ENCODE peak calls at places on chromosome 1, in six cellular contexts. M is GM23248, G is fibroblast of lung, D is K562, X is IMR-90, N is H1. W is an unnamed sample.

GRCh38 chr1:114828251-114828650 is 26.4 kb upstream of the SYCP1 start:
- DNase-seq in M (peak), G (peak), D (no peak), X (peak), N (no peak), W (peak)

GRCh38 chr1:23029337-23029736 is 10.1 kb downstream of the KDM1A start:
- DNase-seq in M (peak), G (no peak), D (no peak), X (no peak), N (no peak), W (no peak)

GRCh38 chr1:75174031-75174760 is 40.0 kb downstream of the LHX8 start:
- DNase-seq in M (peak), G (no peak), D (no peak), X (no peak), N (no peak), W (no peak)

GRCh38 chr1:89552481-89553194 is 28.0 kb downstream of the LRRC8B start:
- DNase-seq in M (peak), G (no peak), D (no peak), X (no peak), N (no peak), W (no peak)

GRCh38 chr1:8299963-8300362 is 18.0 kb upstream of the SLC45A1 start:
- DNase-seq in M (no peak), G (no peak), D (no peak), X (no peak), N (no peak), W (no peak)

GRCh38 chr1:3595949-3596348 is 15.4 kb downstream of the MEGF6 start:
- DNase-seq in M (no peak), G (no peak), D (no peak), X (no peak), N (no peak), W (no peak)

GRCh38 chr1:5965586-5966131 is 26.6 kb downstream of the NPHP4 start:
- DNase-seq in M (no peak), G (no peak), D (no peak), X (no peak), N (no peak), W (no peak)

GRCh38 chr1:117959364-117959763 is 29.8 kb downstream of the WDR3 start:
- DNase-seq in M (no peak), G (peak), D (no peak), X (peak), N (no peak), W (peak)

GRCh38 chr1:40575336-40575735 is 43.9 kb downstream of the ZNF684 start:
- DNase-seq in M (no peak), G (no peak), D (no peak), X (peak), N (no peak), W (no peak)

DNA sequence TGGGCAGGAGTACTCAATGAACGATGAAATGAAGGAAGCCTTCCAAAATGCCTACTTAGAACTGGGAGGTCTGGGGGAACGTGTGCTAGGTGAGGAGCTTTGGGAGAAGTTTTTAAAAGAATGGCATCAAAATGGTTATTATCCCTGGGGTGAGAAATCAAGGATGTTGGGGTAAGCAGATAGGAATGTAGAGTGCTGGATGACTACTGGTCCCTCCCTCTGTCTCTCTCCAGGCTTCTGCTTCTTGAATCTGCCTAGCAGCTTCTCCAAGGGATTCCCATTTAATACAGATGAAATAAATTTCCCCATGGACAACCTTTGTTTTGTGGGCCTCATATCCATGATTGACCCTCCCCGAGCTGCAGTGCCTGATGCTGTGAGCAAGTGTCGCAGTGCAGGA is 19.0 kb upstream of the CASQ1 start:
- DNase-seq in M (peak), G (peak), D (no peak), X (peak), N (no peak), W (peak)
- H3K4me2 ChIP-seq in M (peak), G (no peak), D (no peak), X (no peak), N (peak), W (peak)

GRCh38 chr1:100960098-100960497 is 64.2 kb downstream of the SLC30A7 start:
- DNase-seq in M (no peak), G (no peak), D (no peak), X (no peak), N (no peak), W (no peak)
- H3K4me2 ChIP-seq in M (no peak), G (no peak), D (no peak), X (no peak), N (no peak), W (no peak)

DNA sequence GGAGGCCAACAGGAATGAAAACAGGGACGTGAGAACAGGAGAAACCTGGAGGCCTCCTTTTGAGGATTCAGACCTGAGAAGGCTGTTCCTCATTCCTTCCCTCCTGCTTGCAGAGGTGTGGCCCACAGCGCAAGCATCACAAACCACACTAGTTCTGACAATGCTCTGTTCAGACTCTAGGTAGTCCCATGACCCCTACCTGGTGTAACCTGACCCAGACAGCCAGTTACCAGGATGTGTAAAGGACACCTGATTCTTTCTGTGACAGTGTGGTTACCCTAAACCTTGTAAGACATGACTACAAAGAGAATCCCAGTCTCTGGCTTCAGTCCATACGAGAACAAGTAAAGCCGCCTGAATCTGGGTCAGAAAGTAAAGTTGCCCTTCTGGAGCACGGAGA is 3.2 kb downstream of the MECR start:
- DNase-seq in M (no peak), G (no peak), D (no peak), X (no peak), N (no peak), W (no peak)
- H3K4me2 ChIP-seq in M (no peak), G (no peak), D (no peak), X (no peak), N (peak), W (no peak)

GRCh38 chr1:116571215-116571919 is 541 bp upstream of the CD58 start:
- DNase-seq in M (peak), G (no peak), D (peak), X (no peak), N (no peak), W (no peak)

GRCh38 chr1:116570358-116571214 is at the start of gene CD58:
- DNase-seq in M (peak), G (peak), D (peak), X (peak), N (peak), W (peak)

GRCh38 chr1:116569776-116570357 is 959 bp downstream of the CD58 start:
- DNase-seq in M (peak), G (peak), D (peak), X (no peak), N (no peak), W (peak)

GRCh38 chr1:116567790-116568667 is 2.8 kb downstream of the CD58 start:
- DNase-seq in M (no peak), G (no peak), D (no peak), X (no peak), N (no peak), W (no peak)

GRCh38 chr1:116568925-116569490 is 1.8 kb downstream of the CD58 start:
- DNase-seq in M (peak), G (no peak), D (no peak), X (no peak), N (no peak), W (no peak)
- H3K4me2 ChIP-seq in M (no peak), G (no peak), D (peak), X (no peak), N (no peak), W (no peak)

DNA sequence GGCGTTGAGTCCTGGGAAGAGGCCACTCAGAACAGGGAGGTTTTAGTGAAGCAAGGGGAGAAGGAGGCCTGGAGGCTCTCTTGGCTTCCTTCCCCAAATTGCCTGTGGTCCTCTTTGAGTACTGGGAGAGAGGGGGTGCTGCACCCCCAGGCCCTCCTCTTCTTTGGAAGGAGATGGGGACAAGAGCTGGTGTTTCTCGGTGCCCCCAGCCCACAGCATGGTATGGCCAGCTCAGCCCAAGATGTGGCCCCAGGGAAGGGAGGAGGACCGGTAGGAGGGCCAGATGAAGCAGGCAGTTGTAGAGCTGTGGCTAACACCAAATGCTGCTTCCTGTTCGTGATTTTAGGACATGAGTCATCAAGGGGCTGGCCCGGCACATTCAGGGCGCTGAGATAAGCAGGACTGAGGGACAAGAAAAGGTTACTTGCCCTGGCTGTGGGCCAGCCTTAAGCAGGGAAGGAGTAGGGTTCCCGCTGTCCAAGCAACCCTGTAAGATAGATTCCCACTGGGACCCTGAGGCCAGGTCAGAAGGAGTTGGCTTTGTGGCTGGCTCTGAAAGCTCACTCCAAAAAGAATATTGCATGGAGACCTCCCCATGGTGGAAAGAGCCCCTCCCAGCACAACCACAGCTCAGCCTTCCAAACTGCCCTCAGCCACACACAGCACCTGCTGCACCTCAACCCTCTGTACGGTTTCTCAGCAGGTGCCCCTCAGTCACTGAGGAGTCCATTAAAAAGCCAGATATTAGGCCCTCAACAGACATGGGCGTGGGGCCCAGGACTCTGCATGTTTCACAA is 4.9 kb upstream of the TNFRSF1B start:
- DNase-seq in M (peak), G (peak), D (peak), X (peak), N (no peak), W (peak)
- H3K4me2 ChIP-seq in M (no peak), G (peak), D (peak), X (no peak), N (no peak), W (peak)

GRCh38 chr1:221001167-221001566 is 121.9 kb downstream of the HLX start:
- DNase-seq in M (no peak), G (no peak), D (no peak), X (no peak), N (no peak), W (no peak)
- H3K4me2 ChIP-seq in M (no peak), G (no peak), D (no peak), X (no peak), N (no peak), W (no peak)

GRCh38 chr1:245092638-245092976 is 62.2 kb upstream of the KIF26B start:
- DNase-seq in M (no peak), G (no peak), D (no peak), X (no peak), N (no peak), W (no peak)

GRCh38 chr1:245091818-245092637 is 62.8 kb upstream of the KIF26B start:
- DNase-seq in M (peak), G (peak), D (peak), X (peak), N (peak), W (peak)

GRCh38 chr1:245087723-245088122 is 67.1 kb upstream of the KIF26B start:
- DNase-seq in M (no peak), G (no peak), D (no peak), X (no peak), N (no peak), W (no peak)

GRCh38 chr1:245091171-245091621 is 63.6 kb upstream of the KIF26B start:
- DNase-seq in M (peak), G (peak), D (no peak), X (peak), N (no peak), W (peak)

GRCh38 chr1:245090491-245091090 is 64.2 kb upstream of the KIF26B start:
- DNase-seq in M (no peak), G (peak), D (no peak), X (no peak), N (no peak), W (peak)
- H3K4me2 ChIP-seq in M (no peak), G (no peak), D (no peak), X (no peak), N (no peak), W (peak)

DNA sequence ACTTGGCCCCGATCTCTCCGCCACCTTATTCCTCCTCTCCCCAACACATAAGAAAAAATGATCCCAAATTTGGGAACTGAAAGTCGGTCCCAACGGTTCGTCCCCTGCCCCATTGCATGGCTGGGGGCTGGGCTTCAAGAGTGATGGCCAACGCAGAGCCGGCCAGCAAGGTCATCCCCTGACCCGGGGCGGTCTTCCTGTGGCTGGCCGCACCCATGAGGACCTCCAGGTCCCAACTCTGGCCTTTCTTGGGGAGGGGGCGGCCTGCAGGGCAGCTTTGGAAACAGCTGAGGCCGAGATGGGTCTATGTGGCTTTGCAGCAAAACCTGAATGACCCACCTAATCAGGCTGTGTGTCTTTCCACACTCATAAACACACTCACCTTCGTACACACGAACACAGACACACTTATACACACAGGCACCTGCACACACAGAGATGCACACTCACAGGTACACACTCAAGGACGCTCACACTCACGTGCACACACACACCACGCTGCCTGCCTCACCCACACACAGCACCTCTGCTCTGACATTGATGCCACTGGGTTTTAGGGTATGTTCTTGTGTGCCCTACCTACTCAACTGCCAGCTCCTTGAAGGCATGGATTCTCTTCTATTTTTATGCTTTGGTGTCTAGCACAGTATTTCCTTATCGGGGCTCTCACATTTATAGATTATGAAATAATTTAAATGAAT is 562 bp downstream of the DYNLT5 start:
- DNase-seq in M (no peak), G (no peak), D (no peak), X (no peak), N (no peak), W (no peak)
- H3K4me2 ChIP-seq in M (peak), G (peak), D (no peak), X (peak), N (peak), W (peak)

GRCh38 chr1:84582802-84583587 is 8.8 kb upstream of the CTBS start:
- DNase-seq in M (no peak), G (peak), D (no peak), X (no peak), N (no peak), W (peak)

GRCh38 chr1:84583648-84584047 is 9.4 kb upstream of the CTBS start:
- DNase-seq in M (no peak), G (no peak), D (no peak), X (no peak), N (no peak), W (no peak)

GRCh38 chr1:84585803-84586202 is 11.6 kb upstream of the CTBS start:
- DNase-seq in M (no peak), G (no peak), D (no peak), X (no peak), N (no peak), W (no peak)

GRCh38 chr1:84581648-84582047 is 7.4 kb upstream of the CTBS start:
- DNase-seq in M (no peak), G (no peak), D (no peak), X (no peak), N (no peak), W (no peak)

GRCh38 chr1:84584126-84584525 is 9.9 kb upstream of the CTBS start:
- DNase-seq in M (no peak), G (no peak), D (no peak), X (no peak), N (no peak), W (no peak)
- H3K4me2 ChIP-seq in M (no peak), G (no peak), D (no peak), X (no peak), N (peak), W (peak)

GRCh38 chr1:234986750-234987414 is 141.8 kb downstream of the TOMM20 start:
- DNase-seq in M (no peak), G (no peak), D (no peak), X (no peak), N (no peak), W (no peak)
- H3K4me2 ChIP-seq in M (peak), G (no peak), D (no peak), X (no peak), N (peak), W (peak)

W was measured in astrocyte.